ENCODE peak calls at places on chromosomes 7 and 10, in seven cellular contexts. G is astrocyte; D is fibroblast of mammary gland; W is CD4-positive, alpha-beta T cell; A is fibroblast of the aortic adventitia; T is lung; S is thoracic aorta. V is an unnamed sample.

GRCh38 chr10:34627331-34627730 is 187.8 kb downstream of the PARD3 start:
- DNase-seq in S (no peak), T (no peak), D (no peak), W (no peak), G (no peak), A (no peak), V (no peak)

GRCh38 chr7:36661135-36661840 is 63.0 kb downstream of the AOAH start:
- DNase-seq in D (peak), S (no peak), T (no peak), G (peak), W (no peak), A (peak), V (no peak)

GRCh38 chr10:113397031-113397430 is 155.8 kb upstream of the HABP2 start:
- DNase-seq in G (no peak), D (no peak), A (no peak), S (no peak), T (no peak), W (no peak), V (no peak)

GRCh38 chr10:25063157-25063556 is 46.7 kb downstream of the THNSL1 start:
- DNase-seq in S (no peak), G (no peak), W (no peak), A (no peak), D (no peak), T (no peak), V (no peak)

GRCh38 chr10:93926613-93927012 is 32.8 kb downstream of the SLC35G1 start:
- DNase-seq in W (no peak), D (no peak), T (no peak), S (no peak), A (peak), G (peak), V (no peak)

GRCh38 chr7:56105508-56105907 is 768 bp downstream of the CHCHD2 start:
- DNase-seq in G (peak), A (peak), D (peak), T (no peak), S (no peak), W (no peak), V (no peak)

GRCh38 chr7:77800158-77800557 is 1.6 kb downstream of the PHTF2 start:
- DNase-seq in G (peak), T (no peak), W (no peak), A (peak), S (no peak), D (peak), V (no peak)

GRCh38 chr7:121003986-121004685 is 15.6 kb downstream of the CPED1 start:
- DNase-seq in T (no peak), D (peak), W (no peak), G (no peak), A (no peak), S (no peak), V (no peak)

GRCh38 chr7:130957140-130957513 is 223.1 kb upstream of the KLF14 start:
- DNase-seq in G (no peak), A (no peak), D (no peak), T (no peak), S (no peak), W (no peak), V (no peak)

GRCh38 chr7:32155712-32156111 is 85.5 kb upstream of the PDE1C start:
- DNase-seq in S (no peak), T (no peak), G (no peak), A (peak), D (peak), W (no peak), V (no peak)

GRCh38 chr10:76012928-76013327 is 581.5 kb downstream of the LRMDA start:
- DNase-seq in D (no peak), S (no peak), A (no peak), W (no peak), G (no peak), T (no peak), V (no peak)
- TF ChIP-seq CTCF in D (no peak), S (no peak), A (no peak), W (no peak), G (no peak), T (no peak), V (no peak)

DNA sequence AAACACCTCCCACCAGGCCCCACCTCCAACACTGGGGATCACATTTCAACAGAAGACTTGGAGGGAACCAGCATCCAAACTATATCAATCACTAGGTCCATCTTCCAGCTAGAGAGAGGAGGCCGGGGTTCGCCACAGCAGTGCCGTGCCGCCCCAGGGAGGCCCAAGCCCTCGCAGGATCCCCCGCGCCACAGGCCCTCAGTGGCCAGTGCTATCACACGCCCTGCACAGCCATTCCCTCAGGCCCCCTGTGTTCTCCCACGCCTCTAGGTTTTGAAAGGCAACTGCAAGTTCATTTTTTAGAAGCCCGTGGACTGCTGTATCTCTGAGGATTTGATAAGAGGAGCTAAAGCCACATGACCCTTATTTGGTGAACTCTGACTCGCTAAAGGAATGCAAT is 136.4 kb downstream of the OAT start:
- DNase-seq in A (no peak), S (no peak), G (no peak), D (no peak), W (no peak), T (no peak), V (no peak)
- TF ChIP-seq CTCF in A (no peak), S (no peak), G (no peak), D (no peak), W (no peak), T (no peak), V (no peak)

DNA sequence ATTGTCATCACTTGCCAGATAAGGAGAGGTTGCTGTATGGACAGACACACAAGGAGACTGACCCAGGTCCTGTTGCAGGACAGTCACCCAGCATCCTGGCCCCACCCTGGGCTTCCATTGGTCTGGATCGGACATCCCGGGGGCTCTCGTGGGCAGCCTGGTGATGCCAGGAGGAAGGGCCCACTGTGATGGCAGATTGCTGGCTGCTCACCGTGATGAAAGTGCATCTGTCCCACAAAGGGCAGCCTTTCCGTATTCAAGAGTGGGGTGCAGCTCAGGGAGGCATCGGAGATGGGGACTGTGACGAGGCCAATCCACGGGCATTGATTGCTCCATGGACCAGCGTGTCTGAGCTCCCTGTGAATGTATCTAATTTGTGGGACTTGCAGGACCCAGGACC is 41.3 kb downstream of the PRKAG2 start:
- DNase-seq in A (no peak), G (no peak), S (no peak), W (no peak), D (no peak), T (no peak), V (no peak)
- TF ChIP-seq CTCF in A (no peak), G (no peak), S (no peak), W (no peak), D (no peak), T (no peak), V (no peak)

GRCh38 chr7:64625114-64626082 is 40.5 kb upstream of the ZNF107 start:
- DNase-seq in W (no peak), S (no peak), G (no peak), A (no peak), T (no peak), D (no peak), V (no peak)
- TF ChIP-seq CTCF in W (peak), S (peak), G (peak), A (peak), T (peak), D (peak), V (peak)

DNA sequence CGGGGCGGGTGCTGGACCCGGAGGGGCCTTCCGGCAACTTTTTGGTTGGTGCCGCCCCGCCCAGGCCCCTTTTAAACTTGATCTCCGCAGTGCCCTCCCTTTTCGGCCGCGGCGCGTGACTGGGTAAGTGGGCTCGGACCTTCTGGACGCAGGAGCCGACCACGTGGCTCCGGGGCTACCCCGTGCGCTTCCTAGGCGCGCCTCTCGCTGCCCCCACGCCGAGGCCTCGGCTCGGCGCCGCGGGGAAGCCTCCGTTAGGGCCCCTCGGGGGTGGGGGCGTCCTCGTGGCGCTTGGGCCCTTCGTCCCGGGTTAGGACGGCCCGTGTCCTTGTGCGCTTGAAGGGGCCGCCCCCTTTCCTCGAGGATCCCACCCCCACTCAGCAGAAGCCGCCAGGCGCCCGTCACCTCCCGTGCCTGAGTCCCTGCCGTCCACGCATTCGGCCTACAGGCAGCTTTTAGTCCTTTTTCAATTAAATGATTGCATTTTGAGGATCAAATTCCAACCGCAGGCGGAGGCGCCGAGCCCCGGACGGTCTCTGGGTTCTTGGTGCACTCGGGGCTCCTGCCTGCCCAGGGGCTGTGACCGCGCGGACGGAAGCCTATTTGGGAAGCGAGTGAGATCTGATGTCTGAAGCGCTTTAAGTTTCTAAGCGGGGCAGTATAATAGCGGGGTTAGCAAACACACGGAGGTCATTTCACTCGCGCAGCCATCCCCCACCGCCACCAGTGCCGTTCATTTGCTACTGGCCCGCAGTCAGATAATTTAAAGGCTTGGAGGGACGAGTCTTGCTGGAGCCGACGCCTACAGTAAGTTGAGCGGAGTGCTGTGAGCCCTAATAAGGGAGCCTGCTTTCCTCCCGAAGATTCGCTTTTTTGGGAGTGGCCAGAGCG is 31.8 kb upstream of the TOMM7 start:
- DNase-seq in D (peak), W (peak), S (peak), T (peak), G (peak), A (peak), V (peak)
- TF ChIP-seq CTCF in D (no peak), W (peak), S (peak), T (no peak), G (no peak), A (no peak), V (peak)